ENCODE peak calls at places on chromosome 20, in eight cellular contexts. U is T follicular helper cell, Q is transverse colon, L is GM04503, J is fibroblast of villous mesenchyme, I is RWPE1, V is posterior cingulate gyrus, H is left lung. O is an unnamed sample.
A peak's percentile ranks its signal among the peaks of the same experiment; 100 is the strongest.

GRCh38 chr20:10555865-10556308 is 117.9 kb downstream of the JAG1 start:
- DNase-seq in J (peak; percentile 37), V (no peak), I (peak; percentile 46), Q (no peak), L (peak; percentile 50), H (no peak), U (no peak), O (no peak)

GRCh38 chr20:44137210-44137781 is 49.7 kb downstream of the JPH2 start:
- DNase-seq in J (peak; percentile 58), U (no peak), Q (peak; percentile 41), I (peak; percentile 78), L (no peak), H (no peak), V (no peak), O (no peak)

GRCh38 chr20:36307412-36308317 is 1.5 kb downstream of the DLGAP4 start:
- DNase-seq in L (no peak), H (no peak), U (no peak), J (no peak), Q (no peak), V (no peak), I (no peak), O (no peak)

GRCh38 chr20:21796059-21796458 is 90.6 kb downstream of the PAX1 start:
- DNase-seq in I (no peak), U (no peak), J (no peak), V (no peak), Q (no peak), L (no peak), H (no peak), O (no peak)

GRCh38 chr20:10985536-10985935 is 311.7 kb upstream of the JAG1 start:
- DNase-seq in Q (no peak), V (no peak), J (peak; percentile 53), U (no peak), H (no peak), I (peak; percentile 22), L (no peak), O (no peak)

GRCh38 chr20:46622125-46622524 is 29.1 kb downstream of the SLC13A3 start:
- DNase-seq in J (no peak), Q (no peak), U (no peak), V (no peak), H (no peak), L (no peak), I (no peak), O (no peak)

GRCh38 chr20:44056010-44056698 is 130.8 kb downstream of the JPH2 start:
- DNase-seq in J (peak; percentile 20), V (peak; percentile 55), H (peak; percentile 72), Q (peak; percentile 42), I (peak; percentile 41), U (peak; percentile 56), L (no peak), O (peak; percentile 59)

GRCh38 chr20:61748376-61748775 is 317.3 kb downstream of the TAF4 start:
- DNase-seq in I (no peak), Q (no peak), J (peak; percentile 40), U (no peak), H (no peak), L (peak; percentile 32), V (no peak), O (no peak)

GRCh38 chr20:63890616-63891015 is 4.3 kb upstream of the DNAJC5 start:
- DNase-seq in Q (no peak), J (no peak), L (no peak), H (no peak), I (no peak), V (no peak), U (no peak), O (no peak)

GRCh38 chr20:63435552-63435951 is 36.9 kb downstream of the KCNQ2 start:
- DNase-seq in U (no peak), I (no peak), H (no peak), Q (no peak), L (no peak), J (no peak), V (no peak), O (no peak)

GRCh38 chr20:45340951-45341350 is 7.3 kb downstream of the SDC4 start:
- DNase-seq in U (no peak), J (no peak), L (no peak), Q (no peak), V (no peak), H (no peak), I (peak; percentile 50), O (no peak)

GRCh38 chr20:19815553-19815991 is 57.5 kb downstream of the RIN2 start:
- DNase-seq in V (no peak), J (peak; percentile 98), L (peak; percentile 99), H (no peak), I (peak; percentile 93), U (no peak), Q (no peak), O (no peak)

GRCh38 chr20:19789446-19789845 is 31.4 kb downstream of the RIN2 start:
- DNase-seq in Q (no peak), U (no peak), L (no peak), J (no peak), V (no peak), I (no peak), H (no peak), O (no peak)

GRCh38 chr20:48238781-48239180 is 453.5 kb upstream of the SULF2 start:
- DNase-seq in L (no peak), V (no peak), U (no peak), I (no peak), Q (no peak), H (no peak), J (peak; percentile 19), O (no peak)

GRCh38 chr20:57030611-57031600 is 235.5 kb downstream of the BMP7 start:
- DNase-seq in Q (no peak), J (peak; percentile 86), H (no peak), I (peak; percentile 71), V (no peak), U (no peak), L (no peak), O (no peak)

GRCh38 chr20:834151-834747 is 734 bp downstream of the FAM110A start:
- DNase-seq in V (no peak), L (no peak), Q (no peak), J (no peak), U (no peak), H (peak; percentile 76), I (no peak), O (no peak)

GRCh38 chr20:47970282-47970903 is 185.1 kb upstream of the SULF2 start:
- DNase-seq in V (no peak), L (no peak), I (no peak), Q (no peak), U (no peak), J (no peak), H (no peak), O (no peak)

GRCh38 chr20:44072381-44072780 is 114.6 kb downstream of the JPH2 start:
- DNase-seq in J (no peak), V (no peak), Q (no peak), L (no peak), H (no peak), U (no peak), I (no peak), O (no peak)

GRCh38 chr20:38764563-38765355 is 16.5 kb downstream of the ACTR5 start:
- DNase-seq in U (no peak), V (no peak), J (peak; percentile 84), L (peak; percentile 54), H (no peak), I (peak; percentile 96), Q (no peak), O (no peak)

GRCh38 chr20:40966103-40966502 is 62.5 kb upstream of the TOP1 start:
- DNase-seq in U (no peak), I (no peak), H (no peak), V (no peak), J (no peak), Q (no peak), L (no peak), O (no peak)